ENCODE peak calls at places on chromosomes 11 and 22, in four cellular contexts. X is neural crest cell, R is GM12865, E is NCI-H2081. C is an unnamed sample.

GRCh38 chr11:44849424-44849823 is 101.3 kb downstream of the TP53I11 start:
- DNase-seq in X (no peak), R (no peak), E (no peak), C (no peak)

GRCh38 chr11:122103366-122103765 is 12.6 kb downstream of the BLID start:
- DNase-seq in E (no peak), R (no peak), X (no peak), C (no peak)

GRCh38 chr22:50002791-50003190 is 9.8 kb downstream of the IL17REL start:
- DNase-seq in X (no peak), R (no peak), E (no peak), C (no peak)

GRCh38 chr11:27241316-27242122 is 121.5 kb downstream of the CCDC34 start:
- DNase-seq in R (no peak), E (no peak), X (no peak), C (no peak)

GRCh38 chr22:36505998-36506635 is 723 bp downstream of the FOXRED2 start:
- DNase-seq in R (no peak), E (no peak), X (no peak), C (no peak)

GRCh38 chr11:65637794-65638317 is at the start of gene SIPA1:
- DNase-seq in X (peak; percentile 74), E (peak; percentile 57), R (peak; percentile 82), C (peak; percentile 90)

GRCh38 chr11:105398636-105399035 is 211.2 kb upstream of the GRIA4 start:
- DNase-seq in X (no peak), E (no peak), R (no peak), C (no peak)

GRCh38 chr22:39613549-39613921 is 43.0 kb downstream of the CACNA1I start:
- DNase-seq in E (no peak), R (no peak), X (no peak), C (no peak)

GRCh38 chr11:71999360-71999759 is 651 bp downstream of the IL18BP start:
- DNase-seq in R (no peak), E (no peak), X (no peak), C (no peak)

GRCh38 chr11:67354314-67355022 is 1.1 kb upstream of the POLD4 start:
- DNase-seq in E (no peak), X (no peak), R (no peak), C (no peak)

GRCh38 chr11:61152816-61153592 is 8.2 kb downstream of the VPS37C start:
- DNase-seq in E (peak; percentile 7), R (no peak), X (no peak), C (no peak)

GRCh38 chr11:58334708-58335107 is 24.2 kb downstream of the OR5B17 start:
- DNase-seq in R (no peak), E (no peak), X (no peak), C (no peak)

GRCh38 chr11:134503104-134503503 is 91.1 kb upstream of the B3GAT1 start:
- DNase-seq in E (no peak), R (no peak), X (no peak), C (no peak)

GRCh38 chr11:12270215-12270797 is 107.1 kb upstream of the PARVA start:
- DNase-seq in X (no peak), E (no peak), R (no peak), C (no peak)

GRCh38 chr11:73729594-73730206 is 31.2 kb downstream of the RAB6A start:
- DNase-seq in E (peak; percentile 16), X (peak; percentile 22), R (no peak), C (peak; percentile 54)

GRCh38 chr11:62402226-62402625 is 16.6 kb upstream of the SCGB1A1 start:
- DNase-seq in R (no peak), E (no peak), X (no peak), C (no peak)

GRCh38 chr11:62152245-62153086 is 28.7 kb downstream of the INCENP start:
- DNase-seq in X (no peak), E (no peak), R (no peak), C (no peak)

GRCh38 chr11:11581493-11581880 is 40.3 kb downstream of the GALNT18 start:
- DNase-seq in E (no peak), X (no peak), R (no peak), C (no peak)

C was measured in RPMI8226.